ENCODE peak calls at places on chromosome 11, in eight cellular contexts. One of them, this sample, is unnamed.

GRCh38 chr11:3660960-3661359 is 10.2 kb downstream of the CHRNA10 start:
- DNase-seq in neural crest cell: no peak
- DNase-seq in spleen: no peak
- DNase-seq in colonic mucosa: no peak
- DNase-seq in H1: no peak
- DNase-seq in tibial nerve: no peak
- DNase-seq in left lung: no peak
- DNase-seq in fibroblast of the aortic adventitia: no peak
- DNase-seq in this sample: no peak

GRCh38 chr11:10087621-10088225 is 206.3 kb downstream of the SBF2 start:
- DNase-seq in neural crest cell: no peak
- DNase-seq in spleen: no peak
- DNase-seq in colonic mucosa: no peak
- DNase-seq in H1: no peak
- DNase-seq in tibial nerve: no peak
- DNase-seq in left lung: no peak
- DNase-seq in fibroblast of the aortic adventitia: peak
- DNase-seq in this sample: no peak

GRCh38 chr11:20068691-20069090 is 91.6 kb downstream of the DBX1 start:
- DNase-seq in neural crest cell: no peak
- DNase-seq in spleen: no peak
- DNase-seq in colonic mucosa: no peak
- DNase-seq in H1: no peak
- DNase-seq in tibial nerve: no peak
- DNase-seq in left lung: no peak
- DNase-seq in fibroblast of the aortic adventitia: no peak
- DNase-seq in this sample: no peak

GRCh38 chr11:71096751-71097388 is 155.5 kb downstream of the SHANK2 start:
- DNase-seq in neural crest cell: no peak
- DNase-seq in spleen: no peak
- DNase-seq in colonic mucosa: no peak
- DNase-seq in H1: no peak
- DNase-seq in tibial nerve: no peak
- DNase-seq in left lung: no peak
- DNase-seq in fibroblast of the aortic adventitia: no peak
- DNase-seq in this sample: no peak

GRCh38 chr11:77672276-77672675 is 34.7 kb upstream of the CLNS1A start:
- DNase-seq in neural crest cell: no peak
- DNase-seq in spleen: no peak
- DNase-seq in colonic mucosa: peak
- DNase-seq in H1: no peak
- DNase-seq in tibial nerve: no peak
- DNase-seq in left lung: no peak
- DNase-seq in fibroblast of the aortic adventitia: peak
- DNase-seq in this sample: peak

GRCh38 chr11:67267188-67268035 is 1.1 kb downstream of the GRK2 start:
- DNase-seq in neural crest cell: no peak
- DNase-seq in spleen: peak
- DNase-seq in colonic mucosa: peak
- DNase-seq in H1: no peak
- DNase-seq in tibial nerve: no peak
- DNase-seq in left lung: peak
- DNase-seq in fibroblast of the aortic adventitia: no peak
- DNase-seq in this sample: no peak

GRCh38 chr11:61860054-61860903 is 31.1 kb downstream of the FADS3 start:
- DNase-seq in neural crest cell: no peak
- DNase-seq in spleen: no peak
- DNase-seq in colonic mucosa: peak
- DNase-seq in H1: no peak
- DNase-seq in tibial nerve: no peak
- DNase-seq in left lung: no peak
- DNase-seq in fibroblast of the aortic adventitia: peak
- DNase-seq in this sample: no peak

GRCh38 chr11:130689222-130689908 is 226.9 kb downstream of the SNX19 start:
- DNase-seq in neural crest cell: no peak
- DNase-seq in spleen: no peak
- DNase-seq in colonic mucosa: no peak
- DNase-seq in H1: no peak
- DNase-seq in tibial nerve: no peak
- DNase-seq in left lung: no peak
- DNase-seq in fibroblast of the aortic adventitia: peak
- DNase-seq in this sample: no peak

GRCh38 chr11:62552931-62553838 is 6.6 kb upstream of the AHNAK start:
- DNase-seq in neural crest cell: no peak
- DNase-seq in spleen: peak
- DNase-seq in colonic mucosa: peak
- DNase-seq in H1: peak
- DNase-seq in tibial nerve: peak
- DNase-seq in left lung: peak
- DNase-seq in fibroblast of the aortic adventitia: peak
- DNase-seq in this sample: peak

GRCh38 chr11:20099527-20099926 is 60.7 kb downstream of the DBX1 start:
- DNase-seq in neural crest cell: no peak
- DNase-seq in spleen: no peak
- DNase-seq in colonic mucosa: no peak
- DNase-seq in H1: no peak
- DNase-seq in tibial nerve: no peak
- DNase-seq in left lung: no peak
- DNase-seq in fibroblast of the aortic adventitia: no peak
- DNase-seq in this sample: no peak

GRCh38 chr11:115920087-115920461 is 415.9 kb upstream of the CADM1 start:
- DNase-seq in neural crest cell: no peak
- DNase-seq in spleen: no peak
- DNase-seq in colonic mucosa: no peak
- DNase-seq in H1: no peak
- DNase-seq in tibial nerve: no peak
- DNase-seq in left lung: no peak
- DNase-seq in fibroblast of the aortic adventitia: no peak
- DNase-seq in this sample: no peak

GRCh38 chr11:133957926-133958325 is 1.2 kb upstream of the IGSF9B start:
- DNase-seq in neural crest cell: no peak
- DNase-seq in spleen: no peak
- DNase-seq in colonic mucosa: no peak
- DNase-seq in H1: no peak
- DNase-seq in tibial nerve: no peak
- DNase-seq in left lung: peak
- DNase-seq in fibroblast of the aortic adventitia: no peak
- DNase-seq in this sample: no peak

GRCh38 chr11:134398644-134399292 is 13.3 kb downstream of the B3GAT1 start:
- DNase-seq in neural crest cell: no peak
- DNase-seq in spleen: no peak
- DNase-seq in colonic mucosa: no peak
- DNase-seq in H1: no peak
- DNase-seq in tibial nerve: no peak
- DNase-seq in left lung: no peak
- DNase-seq in fibroblast of the aortic adventitia: no peak
- DNase-seq in this sample: no peak

GRCh38 chr11:47248664-47249377 is at the start of gene ACP2:
- DNase-seq in neural crest cell: peak
- DNase-seq in spleen: peak
- DNase-seq in colonic mucosa: peak
- DNase-seq in H1: peak
- DNase-seq in tibial nerve: peak
- DNase-seq in left lung: peak
- DNase-seq in fibroblast of the aortic adventitia: peak
- DNase-seq in this sample: peak

GRCh38 chr11:102416974-102417373 is 35.6 kb downstream of the TMEM123 start:
- DNase-seq in neural crest cell: no peak
- DNase-seq in spleen: no peak
- DNase-seq in colonic mucosa: no peak
- DNase-seq in H1: no peak
- DNase-seq in tibial nerve: no peak
- DNase-seq in left lung: no peak
- DNase-seq in fibroblast of the aortic adventitia: no peak
- DNase-seq in this sample: no peak

GRCh38 chr11:61123775-61124571 is 21.7 kb downstream of the CD5 start:
- DNase-seq in neural crest cell: no peak
- DNase-seq in spleen: no peak
- DNase-seq in colonic mucosa: no peak
- DNase-seq in H1: no peak
- DNase-seq in tibial nerve: no peak
- DNase-seq in left lung: no peak
- DNase-seq in fibroblast of the aortic adventitia: no peak
- DNase-seq in this sample: no peak

GRCh38 chr11:73531386-73531785 is 66.5 kb downstream of the FAM168A start:
- DNase-seq in neural crest cell: no peak
- DNase-seq in spleen: no peak
- DNase-seq in colonic mucosa: no peak
- DNase-seq in H1: no peak
- DNase-seq in tibial nerve: no peak
- DNase-seq in left lung: no peak
- DNase-seq in fibroblast of the aortic adventitia: no peak
- DNase-seq in this sample: no peak

GRCh38 chr11:76228122-76229000 is 22.1 kb upstream of the WNT11 start:
- DNase-seq in neural crest cell: no peak
- DNase-seq in spleen: no peak
- DNase-seq in colonic mucosa: no peak
- DNase-seq in H1: no peak
- DNase-seq in tibial nerve: no peak
- DNase-seq in left lung: peak
- DNase-seq in fibroblast of the aortic adventitia: no peak
- DNase-seq in this sample: no peak

GRCh38 chr11:96393753-96394348 is 4.0 kb downstream of the JRKL start:
- DNase-seq in neural crest cell: no peak
- DNase-seq in spleen: no peak
- DNase-seq in colonic mucosa: no peak
- DNase-seq in H1: no peak
- DNase-seq in tibial nerve: no peak
- DNase-seq in left lung: no peak
- DNase-seq in fibroblast of the aortic adventitia: peak
- DNase-seq in this sample: peak

GRCh38 chr11:76629133-76629852 is 41.3 kb downstream of the LRRC32 start:
- DNase-seq in neural crest cell: no peak
- DNase-seq in spleen: no peak
- DNase-seq in colonic mucosa: no peak
- DNase-seq in H1: no peak
- DNase-seq in tibial nerve: no peak
- DNase-seq in left lung: no peak
- DNase-seq in fibroblast of the aortic adventitia: peak
- DNase-seq in this sample: no peak

GRCh38 chr11:94129505-94130335 is 1.1 kb downstream of the PANX1 start:
- DNase-seq in neural crest cell: no peak
- DNase-seq in spleen: no peak
- DNase-seq in colonic mucosa: peak
- DNase-seq in H1: peak
- DNase-seq in tibial nerve: no peak
- DNase-seq in left lung: no peak
- DNase-seq in fibroblast of the aortic adventitia: no peak
- DNase-seq in this sample: no peak

GRCh38 chr11:63532799-63533475 is 3.7 kb upstream of the PLAAT4 start:
- DNase-seq in neural crest cell: no peak
- DNase-seq in spleen: no peak
- DNase-seq in colonic mucosa: no peak
- DNase-seq in H1: no peak
- DNase-seq in tibial nerve: no peak
- DNase-seq in left lung: no peak
- DNase-seq in fibroblast of the aortic adventitia: no peak
- DNase-seq in this sample: no peak

GRCh38 chr11:36292311-36292722 is 3.1 kb upstream of the COMMD9 start:
- DNase-seq in neural crest cell: no peak
- DNase-seq in spleen: no peak
- DNase-seq in colonic mucosa: no peak
- DNase-seq in H1: peak
- DNase-seq in tibial nerve: no peak
- DNase-seq in left lung: no peak
- DNase-seq in fibroblast of the aortic adventitia: peak
- DNase-seq in this sample: peak

DNA sequence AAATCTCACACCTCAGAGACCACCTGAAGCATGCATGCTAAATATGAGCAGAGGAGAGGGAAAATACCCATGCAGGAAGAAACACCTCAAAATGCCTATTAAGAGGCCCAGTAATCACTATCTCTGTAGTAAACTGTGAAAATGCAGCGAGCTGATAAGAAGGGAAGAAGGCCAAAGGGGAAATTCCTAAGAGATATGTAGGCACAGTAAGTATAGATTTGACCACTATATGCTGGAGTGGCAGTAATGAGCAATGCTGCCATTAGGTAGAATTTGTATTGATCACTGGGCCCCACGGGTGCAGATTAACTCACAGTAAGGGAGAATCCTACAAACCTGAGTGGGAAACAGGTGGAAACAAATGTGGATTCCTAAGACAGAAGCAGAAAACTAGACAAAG is 1813.1 kb upstream of the RAG2 start:
- DNase-seq in neural crest cell: no peak
- DNase-seq in spleen: no peak
- DNase-seq in colonic mucosa: no peak
- DNase-seq in H1: no peak
- DNase-seq in tibial nerve: no peak
- DNase-seq in left lung: no peak
- DNase-seq in fibroblast of the aortic adventitia: no peak
- DNase-seq in this sample: no peak
- TF ChIP-seq CTCF in neural crest cell: peak
- TF ChIP-seq CTCF in spleen: no peak
- TF ChIP-seq CTCF in colonic mucosa: no peak
- TF ChIP-seq CTCF in H1: no peak
- TF ChIP-seq CTCF in tibial nerve: no peak
- TF ChIP-seq CTCF in left lung: no peak
- TF ChIP-seq CTCF in fibroblast of the aortic adventitia: no peak
- TF ChIP-seq CTCF in this sample: no peak

DNA sequence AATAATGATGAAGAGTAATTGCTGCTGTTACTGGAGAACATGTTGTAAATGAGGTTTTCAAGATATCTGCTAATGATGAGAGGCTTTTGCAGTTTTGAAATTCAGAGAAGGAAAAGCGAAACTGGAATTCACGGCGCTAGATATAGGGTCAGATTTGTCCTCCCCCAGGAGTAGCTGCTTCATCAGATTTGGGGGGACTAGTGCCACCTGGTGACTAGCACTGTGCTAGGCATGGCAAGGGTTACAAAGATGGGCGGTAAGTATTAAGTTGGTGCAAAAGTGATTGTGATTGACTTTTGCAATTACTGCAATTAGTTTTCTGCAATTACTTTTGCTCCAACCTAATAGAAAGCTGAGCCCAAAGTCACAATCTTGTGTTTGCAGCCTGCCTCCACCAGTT is 879.9 kb upstream of the TENM4 start:
- DNase-seq in neural crest cell: no peak
- DNase-seq in spleen: no peak
- DNase-seq in colonic mucosa: no peak
- DNase-seq in H1: no peak
- DNase-seq in tibial nerve: no peak
- DNase-seq in left lung: no peak
- DNase-seq in fibroblast of the aortic adventitia: no peak
- DNase-seq in this sample: no peak
- TF ChIP-seq CTCF in neural crest cell: no peak
- TF ChIP-seq CTCF in spleen: no peak
- TF ChIP-seq CTCF in colonic mucosa: no peak
- TF ChIP-seq CTCF in H1: peak
- TF ChIP-seq CTCF in tibial nerve: no peak
- TF ChIP-seq CTCF in left lung: no peak
- TF ChIP-seq CTCF in fibroblast of the aortic adventitia: no peak
- TF ChIP-seq CTCF in this sample: no peak

GRCh38 chr11:27204527-27204926 is 158.5 kb downstream of the CCDC34 start:
- DNase-seq in neural crest cell: no peak
- DNase-seq in spleen: no peak
- DNase-seq in colonic mucosa: peak
- DNase-seq in H1: peak
- DNase-seq in tibial nerve: no peak
- DNase-seq in left lung: peak
- DNase-seq in fibroblast of the aortic adventitia: no peak
- DNase-seq in this sample: no peak
- TF ChIP-seq CTCF in neural crest cell: peak
- TF ChIP-seq CTCF in spleen: no peak
- TF ChIP-seq CTCF in colonic mucosa: peak
- TF ChIP-seq CTCF in H1: peak
- TF ChIP-seq CTCF in tibial nerve: no peak
- TF ChIP-seq CTCF in left lung: no peak
- TF ChIP-seq CTCF in fibroblast of the aortic adventitia: peak
- TF ChIP-seq CTCF in this sample: peak

GRCh38 chr11:100010393-100010792 is 676.7 kb upstream of the ARHGAP42 start:
- DNase-seq in neural crest cell: no peak
- DNase-seq in spleen: no peak
- DNase-seq in colonic mucosa: no peak
- DNase-seq in H1: peak
- DNase-seq in tibial nerve: no peak
- DNase-seq in left lung: no peak
- DNase-seq in fibroblast of the aortic adventitia: no peak
- DNase-seq in this sample: no peak
- TF ChIP-seq CTCF in neural crest cell: peak
- TF ChIP-seq CTCF in spleen: no peak
- TF ChIP-seq CTCF in colonic mucosa: no peak
- TF ChIP-seq CTCF in H1: peak
- TF ChIP-seq CTCF in tibial nerve: no peak
- TF ChIP-seq CTCF in left lung: no peak
- TF ChIP-seq CTCF in fibroblast of the aortic adventitia: no peak
- TF ChIP-seq CTCF in this sample: no peak